ENCODE peak calls at places on chromosome 10, in four cellular contexts. E is H1, M is mesendoderm, P is IMR-90. W is an unnamed sample.

GRCh38 chr10:132685121-132685891 is 100.6 kb downstream of the NKX6-2 start:
- DNase-seq in E (no peak), M (no peak), P (peak), W (no peak)

GRCh38 chr10:123019264-123019663 is 10.5 kb downstream of the ACADSB start:
- DNase-seq in E (no peak), M (no peak), P (no peak), W (no peak)

GRCh38 chr10:28818645-28819036 is 141.3 kb downstream of the BAMBI start:
- DNase-seq in E (no peak), M (no peak), P (no peak), W (no peak)

GRCh38 chr10:109894516-109894915 is 28.8 kb downstream of the XPNPEP1 start:
- DNase-seq in E (no peak), M (no peak), P (peak), W (no peak)

GRCh38 chr10:44387853-44388251 is 3.0 kb upstream of the CXCL12 start:
- DNase-seq in E (no peak), M (no peak), P (no peak), W (no peak)

GRCh38 chr10:30091136-30091535 is 31.8 kb upstream of the JCAD start:
- DNase-seq in E (no peak), M (no peak), P (no peak), W (no peak)

GRCh38 chr10:31866118-31866670 is 62.4 kb downstream of the ARHGAP12 start:
- DNase-seq in E (no peak), M (no peak), P (no peak), W (no peak)

GRCh38 chr10:78819361-78820006 is 249.3 kb upstream of the ZMIZ1 start:
- DNase-seq in E (no peak), M (no peak), P (no peak), W (no peak)

GRCh38 chr10:54797636-54798395 is 3.2 kb downstream of the PCDH15 start:
- DNase-seq in E (no peak), M (no peak), P (peak), W (no peak)

GRCh38 chr10:92241501-92241900 is 49.4 kb downstream of the CPEB3 start:
- DNase-seq in E (no peak), M (no peak), P (no peak), W (no peak)

GRCh38 chr10:92242380-92242779 is 48.5 kb downstream of the CPEB3 start:
- DNase-seq in E (no peak), M (no peak), P (no peak), W (no peak)

GRCh38 chr10:92240289-92241157 is 50.4 kb downstream of the CPEB3 start:
- DNase-seq in E (no peak), M (peak), P (peak), W (peak)

GRCh38 chr10:92239600-92240288 is 51.1 kb downstream of the CPEB3 start:
- DNase-seq in E (no peak), M (peak), P (peak), W (peak)

DNA sequence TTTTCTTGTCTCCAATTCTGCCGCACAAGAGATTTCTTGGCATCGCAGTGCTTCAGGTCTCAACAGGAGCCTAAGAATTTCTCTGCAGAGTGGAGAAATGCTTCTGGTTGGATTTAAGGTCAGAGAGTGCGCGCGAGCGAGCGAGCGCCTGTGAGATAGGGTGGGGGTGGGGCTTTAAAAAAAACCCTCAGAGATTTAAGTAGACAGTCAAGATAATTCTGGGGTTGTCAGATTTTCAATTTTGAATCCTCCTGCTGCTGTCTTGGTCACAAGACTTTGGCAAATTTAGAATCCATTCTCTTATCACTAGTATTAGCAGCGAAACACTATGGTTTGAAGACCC is 49.7 kb downstream of the CPEB3 start:
- DNase-seq in E (no peak), M (peak), P (peak), W (peak)
- H2BK15ac ChIP-seq in E (no peak), M (no peak), P (no peak), W (no peak)

GRCh38 chr10:101061814-101062230 is at the start of gene KAZALD1:
- DNase-seq in E (no peak), M (no peak), P (no peak), W (no peak)
- H2BK15ac ChIP-seq in E (peak), M (no peak), P (peak), W (peak)

GRCh38 chr10:7787857-7788639 is at the start of the genes ATP5F1C and KIN:
- DNase-seq in E (peak), M (peak), P (peak), W (peak)
- H2BK15ac ChIP-seq in E (no peak), M (no peak), P (no peak), W (no peak)

GRCh38 chr10:71546220-71546619 is 149.5 kb downstream of the CDH23 start:
- DNase-seq in E (no peak), M (no peak), P (no peak), W (no peak)
- H2BK15ac ChIP-seq in E (peak), M (no peak), P (no peak), W (no peak)

DNA sequence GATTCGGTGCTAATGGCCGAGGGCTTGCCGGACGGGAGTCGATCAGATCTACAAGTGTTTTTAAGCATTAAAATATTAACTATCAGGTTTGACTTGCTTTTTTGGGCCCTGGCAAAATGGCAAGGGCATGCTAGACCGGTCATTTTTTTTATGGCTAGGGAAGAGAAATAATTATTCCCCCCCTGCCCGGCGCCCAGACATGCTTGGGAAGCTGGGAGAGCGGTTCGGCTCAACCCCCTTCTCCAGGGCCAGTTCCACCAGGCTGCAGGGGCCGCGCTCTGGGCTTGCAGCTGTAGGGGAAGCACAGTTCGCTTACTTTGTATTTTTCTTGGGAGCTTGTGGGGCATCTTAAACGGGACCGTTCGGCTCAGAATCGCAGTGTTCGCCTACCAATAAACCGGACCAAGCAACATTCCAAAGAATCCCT is 3.0 kb downstream of the TCF7L2 start:
- DNase-seq in E (no peak), M (peak), P (peak), W (no peak)
- H2BK15ac ChIP-seq in E (no peak), M (peak), P (peak), W (no peak)

DNA sequence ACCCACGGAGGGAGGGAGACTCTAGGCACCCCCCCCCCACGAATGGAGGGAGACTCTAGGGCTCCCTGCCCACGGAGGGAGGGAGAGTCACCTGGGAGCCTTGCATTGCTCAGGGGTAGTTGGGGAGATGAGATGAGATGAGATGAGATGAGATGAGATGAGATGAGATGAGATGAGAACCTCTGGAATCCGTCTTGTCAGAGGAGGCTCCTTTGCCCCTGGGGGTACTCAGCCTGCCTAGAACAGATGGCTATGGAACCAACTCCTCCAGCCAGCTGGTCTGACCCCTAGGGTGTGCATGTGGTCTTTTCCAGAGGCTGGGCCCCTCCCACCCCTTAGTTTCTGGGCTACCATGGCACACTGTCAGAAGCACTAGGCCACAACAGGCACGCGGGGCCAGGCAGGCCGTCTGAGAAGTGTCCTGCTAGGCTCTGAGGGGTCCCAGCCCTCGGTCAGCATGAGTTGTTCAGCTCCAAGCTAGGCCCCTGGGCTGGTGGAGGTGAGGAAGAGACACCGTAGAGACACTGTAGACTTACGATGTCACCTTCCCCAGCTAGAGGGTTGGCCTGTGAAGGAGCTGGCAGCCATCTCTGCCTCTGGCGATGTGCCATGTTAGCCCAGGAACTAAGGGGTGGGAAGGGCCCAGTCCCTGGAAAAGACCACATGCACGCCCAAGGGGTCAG is 8.8 kb downstream of the TSPAN15 start:
- DNase-seq in E (no peak), M (no peak), P (no peak), W (no peak)
- H2BK15ac ChIP-seq in E (no peak), M (no peak), P (no peak), W (no peak)

DNA sequence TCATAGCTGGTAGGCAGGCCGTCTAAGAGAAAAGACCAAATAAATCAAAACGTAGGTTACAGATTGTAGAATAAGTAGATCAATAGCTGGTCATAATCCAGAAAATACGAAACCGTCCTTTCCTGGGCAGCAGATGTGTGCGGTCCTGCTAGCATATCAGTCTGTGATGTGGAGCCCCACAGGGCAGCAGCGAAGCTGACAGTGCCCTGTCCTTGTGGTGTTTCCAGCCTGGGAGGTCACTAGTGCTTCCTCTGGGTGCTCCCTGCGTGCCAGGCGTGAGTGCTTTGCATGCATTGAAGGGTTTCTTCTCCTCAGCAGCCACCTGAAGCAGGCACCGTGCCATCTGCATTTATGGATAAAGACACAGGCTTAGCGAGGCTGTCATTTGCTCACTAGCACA is 41.7 kb downstream of the IL15RA start:
- DNase-seq in E (no peak), M (no peak), P (no peak), W (no peak)
- H2BK15ac ChIP-seq in E (no peak), M (no peak), P (no peak), W (no peak)